ENCODE peak calls at places on chromosomes 7 and 10, in nine cellular contexts. One of them, this sample, is unnamed.

GRCh38 chr7:47581821-47582747 is at the start of gene TNS3:
- DNase-seq in M059J: peak
- DNase-seq in OCI-LY7: peak
- DNase-seq in Karpas-422: peak
- DNase-seq in activated CD8-positive, alpha-beta memory T cell treated with anti-CD3 and anti-CD28 coated beads, Interleukin-2, amount 50 U/mL, for 4 hours: no peak
- DNase-seq in A172: no peak
- DNase-seq in activated CD4-positive, alpha-beta T cell treated with anti-CD3 and anti-CD28 coated beads, Interleukin-2, amount 10 ng/mL, durations not matched to agents 7 days and 5 days: no peak
- DNase-seq in right lobe of liver: no peak
- DNase-seq in GM06990: no peak
- DNase-seq in this sample: no peak

GRCh38 chr10:132844069-132844809 is 58.3 kb upstream of the NKX6-2 start:
- DNase-seq in GM06990: no peak
- DNase-seq in A172: no peak
- DNase-seq in M059J: no peak
- DNase-seq in right lobe of liver: peak
- DNase-seq in OCI-LY7: no peak
- DNase-seq in activated CD4-positive, alpha-beta T cell treated with anti-CD3 and anti-CD28 coated beads, Interleukin-2, amount 10 ng/mL, durations not matched to agents 7 days and 5 days: no peak
- DNase-seq in activated CD8-positive, alpha-beta memory T cell treated with anti-CD3 and anti-CD28 coated beads, Interleukin-2, amount 50 U/mL, for 4 hours: no peak
- DNase-seq in Karpas-422: no peak
- DNase-seq in this sample: peak

GRCh38 chr10:46255696-46256355 is 31.0 kb upstream of the ANTXRL start:
- DNase-seq in A172: peak
- DNase-seq in Karpas-422: peak
- DNase-seq in OCI-LY7: peak
- DNase-seq in M059J: peak
- DNase-seq in activated CD8-positive, alpha-beta memory T cell treated with anti-CD3 and anti-CD28 coated beads, Interleukin-2, amount 50 U/mL, for 4 hours: peak
- DNase-seq in activated CD4-positive, alpha-beta T cell treated with anti-CD3 and anti-CD28 coated beads, Interleukin-2, amount 10 ng/mL, durations not matched to agents 7 days and 5 days: peak
- DNase-seq in GM06990: no peak
- DNase-seq in right lobe of liver: peak
- DNase-seq in this sample: peak

GRCh38 chr7:151207796-151208195 is 2.5 kb downstream of the H2BK1 start:
- DNase-seq in A172: no peak
- DNase-seq in GM06990: no peak
- DNase-seq in Karpas-422: no peak
- DNase-seq in M059J: no peak
- DNase-seq in right lobe of liver: no peak
- DNase-seq in activated CD4-positive, alpha-beta T cell treated with anti-CD3 and anti-CD28 coated beads, Interleukin-2, amount 10 ng/mL, durations not matched to agents 7 days and 5 days: no peak
- DNase-seq in activated CD8-positive, alpha-beta memory T cell treated with anti-CD3 and anti-CD28 coated beads, Interleukin-2, amount 50 U/mL, for 4 hours: no peak
- DNase-seq in OCI-LY7: no peak
- DNase-seq in this sample: no peak

GRCh38 chr7:94049615-94050014 is 45.5 kb upstream of the BET1 start:
- DNase-seq in A172: no peak
- DNase-seq in right lobe of liver: no peak
- DNase-seq in GM06990: no peak
- DNase-seq in activated CD4-positive, alpha-beta T cell treated with anti-CD3 and anti-CD28 coated beads, Interleukin-2, amount 10 ng/mL, durations not matched to agents 7 days and 5 days: no peak
- DNase-seq in OCI-LY7: peak
- DNase-seq in M059J: no peak
- DNase-seq in Karpas-422: no peak
- DNase-seq in activated CD8-positive, alpha-beta memory T cell treated with anti-CD3 and anti-CD28 coated beads, Interleukin-2, amount 50 U/mL, for 4 hours: no peak
- DNase-seq in this sample: no peak

GRCh38 chr7:107115762-107116540 is 52.9 kb upstream of the HBP1 start:
- DNase-seq in M059J: no peak
- DNase-seq in Karpas-422: no peak
- DNase-seq in A172: no peak
- DNase-seq in activated CD4-positive, alpha-beta T cell treated with anti-CD3 and anti-CD28 coated beads, Interleukin-2, amount 10 ng/mL, durations not matched to agents 7 days and 5 days: no peak
- DNase-seq in GM06990: no peak
- DNase-seq in OCI-LY7: no peak
- DNase-seq in activated CD8-positive, alpha-beta memory T cell treated with anti-CD3 and anti-CD28 coated beads, Interleukin-2, amount 50 U/mL, for 4 hours: no peak
- DNase-seq in right lobe of liver: no peak
- DNase-seq in this sample: no peak

GRCh38 chr7:82183633-82184032 is 259.9 kb downstream of the CACNA2D1 start:
- DNase-seq in activated CD4-positive, alpha-beta T cell treated with anti-CD3 and anti-CD28 coated beads, Interleukin-2, amount 10 ng/mL, durations not matched to agents 7 days and 5 days: no peak
- DNase-seq in right lobe of liver: no peak
- DNase-seq in GM06990: no peak
- DNase-seq in activated CD8-positive, alpha-beta memory T cell treated with anti-CD3 and anti-CD28 coated beads, Interleukin-2, amount 50 U/mL, for 4 hours: no peak
- DNase-seq in M059J: peak
- DNase-seq in Karpas-422: no peak
- DNase-seq in A172: peak
- DNase-seq in OCI-LY7: no peak
- DNase-seq in this sample: no peak

GRCh38 chr10:21336476-21337170 is 188.9 kb downstream of the SKIDA1 start:
- DNase-seq in A172: peak
- DNase-seq in activated CD8-positive, alpha-beta memory T cell treated with anti-CD3 and anti-CD28 coated beads, Interleukin-2, amount 50 U/mL, for 4 hours: no peak
- DNase-seq in right lobe of liver: no peak
- DNase-seq in M059J: peak
- DNase-seq in OCI-LY7: no peak
- DNase-seq in activated CD4-positive, alpha-beta T cell treated with anti-CD3 and anti-CD28 coated beads, Interleukin-2, amount 10 ng/mL, durations not matched to agents 7 days and 5 days: no peak
- DNase-seq in GM06990: no peak
- DNase-seq in Karpas-422: no peak
- DNase-seq in this sample: no peak

GRCh38 chr7:70614237-70614984 is 517.5 kb upstream of the GALNT17 start:
- DNase-seq in activated CD4-positive, alpha-beta T cell treated with anti-CD3 and anti-CD28 coated beads, Interleukin-2, amount 10 ng/mL, durations not matched to agents 7 days and 5 days: no peak
- DNase-seq in GM06990: peak
- DNase-seq in activated CD8-positive, alpha-beta memory T cell treated with anti-CD3 and anti-CD28 coated beads, Interleukin-2, amount 50 U/mL, for 4 hours: no peak
- DNase-seq in Karpas-422: peak
- DNase-seq in A172: peak
- DNase-seq in OCI-LY7: peak
- DNase-seq in M059J: peak
- DNase-seq in right lobe of liver: peak
- DNase-seq in this sample: no peak

GRCh38 chr10:6145979-6146432 is 56.7 kb upstream of the PFKFB3 start:
- DNase-seq in activated CD4-positive, alpha-beta T cell treated with anti-CD3 and anti-CD28 coated beads, Interleukin-2, amount 10 ng/mL, durations not matched to agents 7 days and 5 days: no peak
- DNase-seq in right lobe of liver: no peak
- DNase-seq in GM06990: no peak
- DNase-seq in Karpas-422: no peak
- DNase-seq in OCI-LY7: peak
- DNase-seq in M059J: no peak
- DNase-seq in A172: no peak
- DNase-seq in activated CD8-positive, alpha-beta memory T cell treated with anti-CD3 and anti-CD28 coated beads, Interleukin-2, amount 50 U/mL, for 4 hours: no peak
- DNase-seq in this sample: no peak

GRCh38 chr7:129093867-129094456 is 39.1 kb upstream of the TNPO3 start:
- DNase-seq in activated CD4-positive, alpha-beta T cell treated with anti-CD3 and anti-CD28 coated beads, Interleukin-2, amount 10 ng/mL, durations not matched to agents 7 days and 5 days: no peak
- DNase-seq in OCI-LY7: no peak
- DNase-seq in activated CD8-positive, alpha-beta memory T cell treated with anti-CD3 and anti-CD28 coated beads, Interleukin-2, amount 50 U/mL, for 4 hours: no peak
- DNase-seq in Karpas-422: no peak
- DNase-seq in A172: no peak
- DNase-seq in GM06990: no peak
- DNase-seq in M059J: no peak
- DNase-seq in right lobe of liver: no peak
- DNase-seq in this sample: no peak

GRCh38 chr10:71584461-71584860 is 135.1 kb downstream of the C10orf105 start:
- DNase-seq in GM06990: no peak
- DNase-seq in Karpas-422: no peak
- DNase-seq in A172: no peak
- DNase-seq in activated CD8-positive, alpha-beta memory T cell treated with anti-CD3 and anti-CD28 coated beads, Interleukin-2, amount 50 U/mL, for 4 hours: no peak
- DNase-seq in M059J: no peak
- DNase-seq in activated CD4-positive, alpha-beta T cell treated with anti-CD3 and anti-CD28 coated beads, Interleukin-2, amount 10 ng/mL, durations not matched to agents 7 days and 5 days: no peak
- DNase-seq in right lobe of liver: no peak
- DNase-seq in OCI-LY7: no peak
- DNase-seq in this sample: no peak

GRCh38 chr10:102231357-102232318 is 5.5 kb downstream of the ELOVL3 start:
- DNase-seq in activated CD4-positive, alpha-beta T cell treated with anti-CD3 and anti-CD28 coated beads, Interleukin-2, amount 10 ng/mL, durations not matched to agents 7 days and 5 days: peak
- DNase-seq in activated CD8-positive, alpha-beta memory T cell treated with anti-CD3 and anti-CD28 coated beads, Interleukin-2, amount 50 U/mL, for 4 hours: peak
- DNase-seq in GM06990: peak
- DNase-seq in Karpas-422: peak
- DNase-seq in A172: no peak
- DNase-seq in OCI-LY7: peak
- DNase-seq in right lobe of liver: peak
- DNase-seq in M059J: peak
- DNase-seq in this sample: peak

GRCh38 chr10:63554666-63555065 is 33.5 kb downstream of the REEP3 start:
- DNase-seq in GM06990: peak
- DNase-seq in Karpas-422: no peak
- DNase-seq in right lobe of liver: no peak
- DNase-seq in A172: peak
- DNase-seq in activated CD8-positive, alpha-beta memory T cell treated with anti-CD3 and anti-CD28 coated beads, Interleukin-2, amount 50 U/mL, for 4 hours: peak
- DNase-seq in OCI-LY7: peak
- DNase-seq in M059J: peak
- DNase-seq in activated CD4-positive, alpha-beta T cell treated with anti-CD3 and anti-CD28 coated beads, Interleukin-2, amount 10 ng/mL, durations not matched to agents 7 days and 5 days: peak
- DNase-seq in this sample: peak

GRCh38 chr10:95513941-95514392 is 47.2 kb downstream of the SORBS1 start:
- DNase-seq in activated CD4-positive, alpha-beta T cell treated with anti-CD3 and anti-CD28 coated beads, Interleukin-2, amount 10 ng/mL, durations not matched to agents 7 days and 5 days: no peak
- DNase-seq in activated CD8-positive, alpha-beta memory T cell treated with anti-CD3 and anti-CD28 coated beads, Interleukin-2, amount 50 U/mL, for 4 hours: no peak
- DNase-seq in GM06990: no peak
- DNase-seq in right lobe of liver: no peak
- DNase-seq in Karpas-422: no peak
- DNase-seq in A172: peak
- DNase-seq in M059J: peak
- DNase-seq in OCI-LY7: no peak
- DNase-seq in this sample: no peak

GRCh38 chr10:126397640-126398382 is 9.5 kb upstream of the ADAM12 start:
- DNase-seq in OCI-LY7: no peak
- DNase-seq in A172: peak
- DNase-seq in right lobe of liver: no peak
- DNase-seq in Karpas-422: no peak
- DNase-seq in M059J: peak
- DNase-seq in activated CD4-positive, alpha-beta T cell treated with anti-CD3 and anti-CD28 coated beads, Interleukin-2, amount 10 ng/mL, durations not matched to agents 7 days and 5 days: no peak
- DNase-seq in GM06990: no peak
- DNase-seq in activated CD8-positive, alpha-beta memory T cell treated with anti-CD3 and anti-CD28 coated beads, Interleukin-2, amount 50 U/mL, for 4 hours: no peak
- DNase-seq in this sample: no peak

GRCh38 chr10:43190775-43191174 is 52.5 kb downstream of the CSGALNACT2 start:
- DNase-seq in right lobe of liver: no peak
- DNase-seq in M059J: no peak
- DNase-seq in Karpas-422: no peak
- DNase-seq in activated CD8-positive, alpha-beta memory T cell treated with anti-CD3 and anti-CD28 coated beads, Interleukin-2, amount 50 U/mL, for 4 hours: no peak
- DNase-seq in A172: no peak
- DNase-seq in OCI-LY7: no peak
- DNase-seq in activated CD4-positive, alpha-beta T cell treated with anti-CD3 and anti-CD28 coated beads, Interleukin-2, amount 10 ng/mL, durations not matched to agents 7 days and 5 days: no peak
- DNase-seq in GM06990: no peak
- DNase-seq in this sample: no peak

This sample was measured in activated naive CD8-positive, alpha-beta T cell treated with anti-CD3 and anti-CD28 coated beads, Interleukin-2, amount 10 ng/mL, durations not matched to agents 7 days and 5 days.